ENCODE peak calls at places on chromosomes 2 and 18, in six cellular contexts. F is GM20000; P is CD4-positive, alpha-beta T cell; T is pancreas; K is fibroblast of lung; N is esophagus squamous epithelium. E is an unnamed sample.

GRCh38 chr2:149068996-149069888 is 30.7 kb downstream of the LYPD6B start:
- DNase-seq in F (no peak), P (peak; percentile 6), N (no peak), T (no peak), K (peak; percentile 78), E (no peak)

GRCh38 chr2:54803783-54804758 is 80.6 kb downstream of the EML6 start:
- DNase-seq in K (no peak), N (no peak), F (no peak), T (no peak), P (no peak), E (no peak)

GRCh38 chr2:45964226-45964841 is 312.9 kb downstream of the PRKCE start:
- DNase-seq in T (peak; percentile 60), F (no peak), N (peak; percentile 4), P (no peak), K (peak; percentile 86), E (no peak)

GRCh38 chr2:148865515-148865914 is 9.5 kb upstream of the KIF5C start:
- DNase-seq in P (no peak), K (no peak), F (no peak), N (no peak), T (no peak), E (no peak)

GRCh38 chr2:198316852-198317395 is 512.5 kb downstream of the PLCL1 start:
- DNase-seq in F (no peak), P (no peak), T (no peak), N (no peak), K (no peak), E (no peak)

GRCh38 chr18:6553234-6553900 is 138.7 kb upstream of the L3MBTL4 start:
- DNase-seq in N (no peak), F (no peak), T (no peak), P (no peak), K (peak; percentile 70), E (no peak)

GRCh38 chr2:28927878-28928277 is 33.4 kb downstream of the WDR43 start:
- DNase-seq in N (no peak), K (no peak), P (no peak), F (no peak), T (no peak), E (no peak)

GRCh38 chr2:86211033-86211795 is 12.0 kb downstream of the MRPL35 start:
- DNase-seq in N (no peak), P (no peak), T (no peak), K (no peak), F (no peak), E (no peak)

GRCh38 chr2:75720525-75720924 is 9.8 kb upstream of the GCFC2 start:
- DNase-seq in K (no peak), P (no peak), T (no peak), N (no peak), F (no peak), E (no peak)

GRCh38 chr2:132606649-132607048 is 63.4 kb downstream of the LYPD1 start:
- DNase-seq in T (no peak), K (no peak), P (no peak), N (no peak), F (no peak), E (no peak)

GRCh38 chr2:66145490-66145889 is 289.4 kb upstream of the MEIS1 start:
- DNase-seq in K (no peak), T (no peak), P (no peak), F (no peak), N (no peak), E (no peak)

GRCh38 chr2:204860249-204860648 is 315.0 kb downstream of the PARD3B start:
- DNase-seq in P (no peak), T (no peak), F (no peak), K (peak; percentile 19), N (no peak), E (no peak)

GRCh38 chr2:198546091-198546490 is 741.7 kb downstream of the PLCL1 start:
- DNase-seq in T (no peak), N (no peak), P (no peak), F (no peak), K (peak; percentile 31), E (no peak)

GRCh38 chr2:232537499-232537898 is 2.0 kb upstream of the CHRNG start:
- DNase-seq in N (no peak), T (peak; percentile 87), F (no peak), K (no peak), P (no peak), E (no peak)

GRCh38 chr2:37768491-37768925 is 97.1 kb upstream of the CDC42EP3 start:
- DNase-seq in T (no peak), N (no peak), F (no peak), P (no peak), K (peak; percentile 92), E (no peak)

GRCh38 chr2:54666131-54666637 is 57.3 kb upstream of the EML6 start:
- DNase-seq in N (no peak), P (no peak), T (no peak), F (no peak), K (peak; percentile 87), E (no peak)

GRCh38 chr2:101307950-101308431 is 510 bp downstream of the RNF149 start:
- DNase-seq in K (peak; percentile 14), T (no peak), N (no peak), F (no peak), P (no peak), E (peak; percentile 53)

DNA sequence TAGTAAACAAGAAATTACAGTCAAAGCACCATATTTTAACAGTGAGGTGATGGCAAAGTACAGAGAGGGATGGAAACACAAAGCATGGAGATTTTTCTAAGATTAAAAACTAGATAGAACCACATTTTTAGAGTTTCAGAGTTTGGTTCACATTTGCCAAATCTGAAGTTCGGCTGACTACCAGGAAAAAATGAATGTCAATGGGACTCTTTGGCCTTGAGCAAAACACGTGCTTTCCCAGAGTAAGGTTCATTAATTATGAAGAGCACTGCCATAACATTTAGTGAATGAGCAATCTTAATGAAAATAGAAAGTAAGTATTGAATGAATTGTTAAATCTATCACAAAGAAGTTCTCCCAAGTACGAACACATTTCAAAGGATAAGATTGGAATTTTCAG is 571.2 kb upstream of the VRK2 start:
- DNase-seq in P (no peak), F (no peak), K (no peak), T (no peak), N (no peak), E (no peak)
- TF ChIP-seq CTCF in P (no peak), F (no peak), K (no peak), T (no peak), N (no peak), E (no peak)

GRCh38 chr2:48901015-48901343 is 145.5 kb upstream of the LHCGR start:
- DNase-seq in P (no peak), N (no peak), K (no peak), T (no peak), F (no peak), E (no peak)

GRCh38 chr2:48900321-48901014 is 144.9 kb upstream of the LHCGR start:
- DNase-seq in P (no peak), T (no peak), K (no peak), N (no peak), F (no peak), E (no peak)

GRCh38 chr2:48905696-48906095 is 150.2 kb upstream of the LHCGR start:
- DNase-seq in T (no peak), P (no peak), F (no peak), N (no peak), K (no peak), E (no peak)

GRCh38 chr2:48906640-48907039 is 151.1 kb upstream of the LHCGR start:
- DNase-seq in K (no peak), F (no peak), T (no peak), P (no peak), N (no peak), E (no peak)

GRCh38 chr2:48902521-48902920 is 147.0 kb upstream of the LHCGR start:
- DNase-seq in P (no peak), N (no peak), K (no peak), T (no peak), F (no peak), E (no peak)
- TF ChIP-seq CTCF in P (no peak), N (no peak), K (no peak), T (no peak), F (no peak), E (no peak)

GRCh38 chr2:171789956-171790355 is 102.7 kb downstream of the DYNC1I2 start:
- DNase-seq in N (no peak), T (no peak), K (no peak), P (no peak), F (no peak), E (no peak)

GRCh38 chr2:171785450-171785849 is 98.2 kb downstream of the DYNC1I2 start:
- DNase-seq in N (no peak), F (no peak), T (no peak), K (no peak), P (no peak), E (no peak)

GRCh38 chr2:171792157-171792556 is 101.9 kb downstream of the SLC25A12 start:
- DNase-seq in P (no peak), N (no peak), T (no peak), K (no peak), F (no peak), E (no peak)

GRCh38 chr2:171788316-171788993 is 101.2 kb downstream of the DYNC1I2 start:
- DNase-seq in F (no peak), T (no peak), N (no peak), P (no peak), K (no peak), E (no peak)

DNA sequence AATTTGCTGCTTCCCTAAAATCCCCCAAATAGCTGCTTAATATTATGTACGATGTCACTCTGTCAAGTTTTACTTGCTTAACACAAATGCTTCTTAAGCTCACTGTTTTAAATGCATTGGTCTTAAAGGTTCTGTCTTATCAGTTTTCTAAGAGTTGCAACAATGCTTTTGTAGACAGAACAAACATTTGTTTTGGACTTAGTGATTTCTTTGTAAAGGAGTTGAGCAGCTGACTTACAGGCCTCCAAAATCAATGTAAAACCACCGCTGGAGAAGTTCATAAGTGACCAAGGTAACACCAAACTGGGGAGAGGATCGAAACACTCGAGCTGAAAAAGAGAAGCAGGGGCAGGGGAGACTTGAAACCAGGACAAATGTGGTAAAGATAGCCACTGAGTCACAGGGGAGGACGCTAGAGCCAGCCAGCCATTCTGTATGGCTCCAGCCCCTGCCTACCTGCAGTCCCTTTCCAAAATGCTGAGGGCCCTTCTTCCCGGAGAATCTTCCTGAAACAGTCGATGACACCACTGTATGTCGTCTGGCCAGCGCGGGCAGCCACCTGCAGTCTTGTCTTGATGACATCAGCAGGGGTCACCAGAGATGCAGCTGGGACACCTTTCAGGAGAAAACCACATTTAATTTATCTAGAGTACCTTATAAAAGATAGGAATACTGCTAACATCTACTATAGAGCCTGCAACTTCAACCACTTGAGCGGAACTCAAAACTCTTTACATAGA is 100.2 kb downstream of the DYNC1I2 start:
- DNase-seq in P (no peak), F (no peak), K (no peak), T (no peak), N (no peak), E (no peak)
- TF ChIP-seq CTCF in P (no peak), F (no peak), K (no peak), T (no peak), N (no peak), E (no peak)

DNA sequence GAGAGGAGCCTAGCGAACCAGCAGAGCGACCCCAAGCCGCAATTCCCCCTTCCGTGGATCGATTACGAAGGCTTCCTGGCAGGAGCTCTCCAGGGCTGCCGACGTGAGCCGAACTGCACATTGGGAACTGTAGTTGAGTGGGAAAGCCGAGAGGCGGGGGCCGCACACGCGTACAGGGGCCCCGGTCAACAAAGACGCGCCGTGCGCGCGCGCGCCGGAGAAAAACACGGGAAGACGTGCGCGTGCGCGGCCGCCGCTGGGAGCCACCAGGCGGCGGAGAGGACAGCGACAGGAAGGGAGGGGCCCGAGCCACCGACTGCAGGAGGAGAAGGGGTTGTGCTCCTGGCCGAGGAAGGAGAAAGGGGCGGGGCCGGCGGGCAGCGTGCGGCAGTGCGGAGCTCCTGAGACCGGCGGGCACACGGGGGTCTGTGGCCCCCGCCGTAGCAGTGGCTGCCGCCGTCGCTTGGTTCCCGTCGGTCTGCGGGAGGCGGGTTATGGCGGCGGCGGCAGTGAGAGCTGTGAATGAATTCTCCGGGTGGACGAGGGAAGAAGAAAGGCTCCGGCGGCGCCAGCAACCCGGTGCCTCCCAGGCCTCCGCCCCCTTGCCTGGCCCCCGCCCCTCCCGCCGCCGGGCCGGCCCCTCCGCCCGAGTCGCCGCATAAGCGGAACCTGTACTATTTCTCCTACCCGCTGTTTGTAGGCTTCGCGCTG is at the start of gene SPAST:
- DNase-seq in T (peak; percentile 98), K (peak; percentile 96), F (peak; percentile 99), P (peak; percentile 94), N (peak; percentile 90), E (peak; percentile 89)
- TF ChIP-seq CTCF in T (peak; percentile 62), K (peak; percentile 31), F (peak; percentile 21), P (peak; percentile 64), N (peak; percentile 87), E (peak; percentile 48)